ENCODE peak calls at places on chromosomes 4 and X, in nine cellular contexts. One of them, this sample, is unnamed.
A peak's percentile ranks its signal among the peaks of the same experiment; 100 is the strongest.

GRCh38 chr4:125254111-125254510 is 60.6 kb upstream of the FAT4 start:
- DNase-seq in non-pigmented ciliary epithelial cell: peak; percentile 55
- DNase-seq in anterior cingulate cortex: no peak
- DNase-seq in activated CD4-positive, CD25-positive, alpha-beta regulatory T cell treated with anti-CD3 and anti-CD28 coated beads, Interleukin-2, amount 50 U/mL, for 72 hours: no peak
- DNase-seq in adipocyte: peak; percentile 84
- DNase-seq in KG1: no peak
- DNase-seq in GM12864: no peak
- DNase-seq in CD8-positive, alpha-beta memory T cell: no peak
- DNase-seq in activated naive CD8-positive, alpha-beta T cell treated with anti-CD3 and anti-CD28 coated beads, Interleukin-2, amount 50 U/mL, for 24 hours: no peak
- DNase-seq in this sample: no peak

GRCh38 chr4:94758700-94759399 is 1.1 kb downstream of the BMPR1B start:
- DNase-seq in anterior cingulate cortex: no peak
- DNase-seq in KG1: no peak
- DNase-seq in non-pigmented ciliary epithelial cell: no peak
- DNase-seq in adipocyte: no peak
- DNase-seq in activated CD4-positive, CD25-positive, alpha-beta regulatory T cell treated with anti-CD3 and anti-CD28 coated beads, Interleukin-2, amount 50 U/mL, for 72 hours: no peak
- DNase-seq in activated naive CD8-positive, alpha-beta T cell treated with anti-CD3 and anti-CD28 coated beads, Interleukin-2, amount 50 U/mL, for 24 hours: no peak
- DNase-seq in GM12864: no peak
- DNase-seq in CD8-positive, alpha-beta memory T cell: no peak
- DNase-seq in this sample: no peak

GRCh38 chrX:38318196-38318595 is 9.1 kb downstream of the RPGR start:
- DNase-seq in activated CD4-positive, CD25-positive, alpha-beta regulatory T cell treated with anti-CD3 and anti-CD28 coated beads, Interleukin-2, amount 50 U/mL, for 72 hours: no peak
- DNase-seq in KG1: no peak
- DNase-seq in non-pigmented ciliary epithelial cell: no peak
- DNase-seq in activated naive CD8-positive, alpha-beta T cell treated with anti-CD3 and anti-CD28 coated beads, Interleukin-2, amount 50 U/mL, for 24 hours: no peak
- DNase-seq in CD8-positive, alpha-beta memory T cell: no peak
- DNase-seq in adipocyte: no peak
- DNase-seq in GM12864: no peak
- DNase-seq in anterior cingulate cortex: no peak
- DNase-seq in this sample: no peak

GRCh38 chr4:108037884-108038283 is 48.2 kb downstream of the HADH start:
- DNase-seq in activated naive CD8-positive, alpha-beta T cell treated with anti-CD3 and anti-CD28 coated beads, Interleukin-2, amount 50 U/mL, for 24 hours: no peak
- DNase-seq in CD8-positive, alpha-beta memory T cell: no peak
- DNase-seq in anterior cingulate cortex: no peak
- DNase-seq in activated CD4-positive, CD25-positive, alpha-beta regulatory T cell treated with anti-CD3 and anti-CD28 coated beads, Interleukin-2, amount 50 U/mL, for 72 hours: no peak
- DNase-seq in GM12864: no peak
- DNase-seq in non-pigmented ciliary epithelial cell: no peak
- DNase-seq in KG1: no peak
- DNase-seq in adipocyte: no peak
- DNase-seq in this sample: no peak

GRCh38 chrX:2325076-2325784 is 175.5 kb downstream of the DHRSX start:
- DNase-seq in activated naive CD8-positive, alpha-beta T cell treated with anti-CD3 and anti-CD28 coated beads, Interleukin-2, amount 50 U/mL, for 24 hours: peak; percentile 7
- DNase-seq in GM12864: no peak
- DNase-seq in adipocyte: no peak
- DNase-seq in CD8-positive, alpha-beta memory T cell: peak; percentile 57
- DNase-seq in KG1: no peak
- DNase-seq in non-pigmented ciliary epithelial cell: peak; percentile 37
- DNase-seq in anterior cingulate cortex: no peak
- DNase-seq in activated CD4-positive, CD25-positive, alpha-beta regulatory T cell treated with anti-CD3 and anti-CD28 coated beads, Interleukin-2, amount 50 U/mL, for 72 hours: peak; percentile 45
- DNase-seq in this sample: peak; percentile 41

GRCh38 chr4:59455751-59456150 is 1744.4 kb upstream of the ADGRL3 start:
- DNase-seq in anterior cingulate cortex: no peak
- DNase-seq in adipocyte: peak; percentile 1
- DNase-seq in activated naive CD8-positive, alpha-beta T cell treated with anti-CD3 and anti-CD28 coated beads, Interleukin-2, amount 50 U/mL, for 24 hours: no peak
- DNase-seq in GM12864: no peak
- DNase-seq in CD8-positive, alpha-beta memory T cell: no peak
- DNase-seq in activated CD4-positive, CD25-positive, alpha-beta regulatory T cell treated with anti-CD3 and anti-CD28 coated beads, Interleukin-2, amount 50 U/mL, for 72 hours: no peak
- DNase-seq in KG1: no peak
- DNase-seq in non-pigmented ciliary epithelial cell: peak; percentile 3
- DNase-seq in this sample: no peak

GRCh38 chr4:147355849-147356248 is 125.0 kb upstream of the EDNRA start:
- DNase-seq in activated CD4-positive, CD25-positive, alpha-beta regulatory T cell treated with anti-CD3 and anti-CD28 coated beads, Interleukin-2, amount 50 U/mL, for 72 hours: no peak
- DNase-seq in GM12864: no peak
- DNase-seq in non-pigmented ciliary epithelial cell: peak; percentile 89
- DNase-seq in anterior cingulate cortex: no peak
- DNase-seq in CD8-positive, alpha-beta memory T cell: no peak
- DNase-seq in adipocyte: peak; percentile 72
- DNase-seq in activated naive CD8-positive, alpha-beta T cell treated with anti-CD3 and anti-CD28 coated beads, Interleukin-2, amount 50 U/mL, for 24 hours: no peak
- DNase-seq in KG1: no peak
- DNase-seq in this sample: peak; percentile 1

GRCh38 chr4:186823989-186824388 is 100.3 kb upstream of the FAT1 start:
- DNase-seq in activated CD4-positive, CD25-positive, alpha-beta regulatory T cell treated with anti-CD3 and anti-CD28 coated beads, Interleukin-2, amount 50 U/mL, for 72 hours: no peak
- DNase-seq in adipocyte: peak; percentile 57
- DNase-seq in activated naive CD8-positive, alpha-beta T cell treated with anti-CD3 and anti-CD28 coated beads, Interleukin-2, amount 50 U/mL, for 24 hours: no peak
- DNase-seq in KG1: no peak
- DNase-seq in CD8-positive, alpha-beta memory T cell: no peak
- DNase-seq in non-pigmented ciliary epithelial cell: no peak
- DNase-seq in GM12864: no peak
- DNase-seq in anterior cingulate cortex: no peak
- DNase-seq in this sample: no peak

GRCh38 chrX:40299028-40299479 is 201.3 kb upstream of the BCOR start:
- DNase-seq in KG1: no peak
- DNase-seq in non-pigmented ciliary epithelial cell: no peak
- DNase-seq in activated CD4-positive, CD25-positive, alpha-beta regulatory T cell treated with anti-CD3 and anti-CD28 coated beads, Interleukin-2, amount 50 U/mL, for 72 hours: no peak
- DNase-seq in activated naive CD8-positive, alpha-beta T cell treated with anti-CD3 and anti-CD28 coated beads, Interleukin-2, amount 50 U/mL, for 24 hours: no peak
- DNase-seq in anterior cingulate cortex: no peak
- DNase-seq in adipocyte: peak; percentile 11
- DNase-seq in GM12864: no peak
- DNase-seq in CD8-positive, alpha-beta memory T cell: no peak
- DNase-seq in this sample: peak; percentile 1

GRCh38 chr4:12911723-12912324 is 572.3 kb downstream of the RAB28 start:
- DNase-seq in adipocyte: no peak
- DNase-seq in activated CD4-positive, CD25-positive, alpha-beta regulatory T cell treated with anti-CD3 and anti-CD28 coated beads, Interleukin-2, amount 50 U/mL, for 72 hours: no peak
- DNase-seq in non-pigmented ciliary epithelial cell: no peak
- DNase-seq in anterior cingulate cortex: no peak
- DNase-seq in activated naive CD8-positive, alpha-beta T cell treated with anti-CD3 and anti-CD28 coated beads, Interleukin-2, amount 50 U/mL, for 24 hours: no peak
- DNase-seq in KG1: no peak
- DNase-seq in CD8-positive, alpha-beta memory T cell: no peak
- DNase-seq in GM12864: no peak
- DNase-seq in this sample: no peak

GRCh38 chr4:4327652-4328121 is 37.6 kb downstream of the ZBTB49 start:
- DNase-seq in adipocyte: peak; percentile 6
- DNase-seq in activated CD4-positive, CD25-positive, alpha-beta regulatory T cell treated with anti-CD3 and anti-CD28 coated beads, Interleukin-2, amount 50 U/mL, for 72 hours: no peak
- DNase-seq in activated naive CD8-positive, alpha-beta T cell treated with anti-CD3 and anti-CD28 coated beads, Interleukin-2, amount 50 U/mL, for 24 hours: no peak
- DNase-seq in non-pigmented ciliary epithelial cell: no peak
- DNase-seq in CD8-positive, alpha-beta memory T cell: no peak
- DNase-seq in GM12864: no peak
- DNase-seq in anterior cingulate cortex: no peak
- DNase-seq in KG1: no peak
- DNase-seq in this sample: no peak

GRCh38 chr4:135411251-135411650 is 1209.7 kb upstream of the PABPC4L start:
- DNase-seq in non-pigmented ciliary epithelial cell: no peak
- DNase-seq in activated naive CD8-positive, alpha-beta T cell treated with anti-CD3 and anti-CD28 coated beads, Interleukin-2, amount 50 U/mL, for 24 hours: no peak
- DNase-seq in KG1: no peak
- DNase-seq in CD8-positive, alpha-beta memory T cell: no peak
- DNase-seq in anterior cingulate cortex: no peak
- DNase-seq in adipocyte: no peak
- DNase-seq in GM12864: no peak
- DNase-seq in activated CD4-positive, CD25-positive, alpha-beta regulatory T cell treated with anti-CD3 and anti-CD28 coated beads, Interleukin-2, amount 50 U/mL, for 72 hours: no peak
- DNase-seq in this sample: no peak

GRCh38 chr4:121462660-121463261 is 81.9 kb upstream of the QRFPR start:
- DNase-seq in adipocyte: peak; percentile 90
- DNase-seq in KG1: peak; percentile 9
- DNase-seq in CD8-positive, alpha-beta memory T cell: peak; percentile 17
- DNase-seq in activated naive CD8-positive, alpha-beta T cell treated with anti-CD3 and anti-CD28 coated beads, Interleukin-2, amount 50 U/mL, for 24 hours: peak; percentile 30
- DNase-seq in anterior cingulate cortex: no peak
- DNase-seq in non-pigmented ciliary epithelial cell: no peak
- DNase-seq in activated CD4-positive, CD25-positive, alpha-beta regulatory T cell treated with anti-CD3 and anti-CD28 coated beads, Interleukin-2, amount 50 U/mL, for 72 hours: no peak
- DNase-seq in GM12864: peak; percentile 30
- DNase-seq in this sample: peak; percentile 45

GRCh38 chr4:54277691-54278090 is 48.6 kb downstream of the PDGFRA start:
- DNase-seq in adipocyte: peak; percentile 49
- DNase-seq in non-pigmented ciliary epithelial cell: peak; percentile 45
- DNase-seq in activated naive CD8-positive, alpha-beta T cell treated with anti-CD3 and anti-CD28 coated beads, Interleukin-2, amount 50 U/mL, for 24 hours: no peak
- DNase-seq in activated CD4-positive, CD25-positive, alpha-beta regulatory T cell treated with anti-CD3 and anti-CD28 coated beads, Interleukin-2, amount 50 U/mL, for 72 hours: no peak
- DNase-seq in GM12864: no peak
- DNase-seq in CD8-positive, alpha-beta memory T cell: no peak
- DNase-seq in KG1: no peak
- DNase-seq in anterior cingulate cortex: no peak
- DNase-seq in this sample: no peak

GRCh38 chr4:121439669-121440068 is 58.9 kb upstream of the QRFPR start:
- DNase-seq in GM12864: no peak
- DNase-seq in activated CD4-positive, CD25-positive, alpha-beta regulatory T cell treated with anti-CD3 and anti-CD28 coated beads, Interleukin-2, amount 50 U/mL, for 72 hours: no peak
- DNase-seq in activated naive CD8-positive, alpha-beta T cell treated with anti-CD3 and anti-CD28 coated beads, Interleukin-2, amount 50 U/mL, for 24 hours: no peak
- DNase-seq in CD8-positive, alpha-beta memory T cell: no peak
- DNase-seq in anterior cingulate cortex: no peak
- DNase-seq in adipocyte: no peak
- DNase-seq in KG1: no peak
- DNase-seq in non-pigmented ciliary epithelial cell: no peak
- DNase-seq in this sample: no peak

GRCh38 chr4:184934184-184934583 is 84.1 kb upstream of the HELT start:
- DNase-seq in anterior cingulate cortex: no peak
- DNase-seq in non-pigmented ciliary epithelial cell: no peak
- DNase-seq in CD8-positive, alpha-beta memory T cell: no peak
- DNase-seq in GM12864: no peak
- DNase-seq in activated naive CD8-positive, alpha-beta T cell treated with anti-CD3 and anti-CD28 coated beads, Interleukin-2, amount 50 U/mL, for 24 hours: no peak
- DNase-seq in adipocyte: no peak
- DNase-seq in activated CD4-positive, CD25-positive, alpha-beta regulatory T cell treated with anti-CD3 and anti-CD28 coated beads, Interleukin-2, amount 50 U/mL, for 72 hours: no peak
- DNase-seq in KG1: no peak
- DNase-seq in this sample: no peak

GRCh38 chrX:27915617-27916016 is 65.6 kb downstream of the DCAF8L1 start:
- DNase-seq in non-pigmented ciliary epithelial cell: no peak
- DNase-seq in CD8-positive, alpha-beta memory T cell: no peak
- DNase-seq in activated CD4-positive, CD25-positive, alpha-beta regulatory T cell treated with anti-CD3 and anti-CD28 coated beads, Interleukin-2, amount 50 U/mL, for 72 hours: no peak
- DNase-seq in anterior cingulate cortex: no peak
- DNase-seq in activated naive CD8-positive, alpha-beta T cell treated with anti-CD3 and anti-CD28 coated beads, Interleukin-2, amount 50 U/mL, for 24 hours: no peak
- DNase-seq in adipocyte: no peak
- DNase-seq in GM12864: no peak
- DNase-seq in KG1: no peak
- DNase-seq in this sample: no peak

GRCh38 chrX:71198066-71198465 is 25.0 kb upstream of the GJB1 start:
- DNase-seq in anterior cingulate cortex: no peak
- DNase-seq in activated naive CD8-positive, alpha-beta T cell treated with anti-CD3 and anti-CD28 coated beads, Interleukin-2, amount 50 U/mL, for 24 hours: no peak
- DNase-seq in adipocyte: no peak
- DNase-seq in CD8-positive, alpha-beta memory T cell: peak; percentile 32
- DNase-seq in non-pigmented ciliary epithelial cell: no peak
- DNase-seq in KG1: peak; percentile 53
- DNase-seq in GM12864: peak; percentile 51
- DNase-seq in activated CD4-positive, CD25-positive, alpha-beta regulatory T cell treated with anti-CD3 and anti-CD28 coated beads, Interleukin-2, amount 50 U/mL, for 72 hours: no peak
- DNase-seq in this sample: no peak

GRCh38 chr4:105887508-105887907 is 7.8 kb upstream of the NPNT start:
- DNase-seq in activated naive CD8-positive, alpha-beta T cell treated with anti-CD3 and anti-CD28 coated beads, Interleukin-2, amount 50 U/mL, for 24 hours: no peak
- DNase-seq in non-pigmented ciliary epithelial cell: no peak
- DNase-seq in CD8-positive, alpha-beta memory T cell: no peak
- DNase-seq in adipocyte: no peak
- DNase-seq in activated CD4-positive, CD25-positive, alpha-beta regulatory T cell treated with anti-CD3 and anti-CD28 coated beads, Interleukin-2, amount 50 U/mL, for 72 hours: no peak
- DNase-seq in anterior cingulate cortex: no peak
- DNase-seq in GM12864: no peak
- DNase-seq in KG1: no peak
- DNase-seq in this sample: no peak

GRCh38 chr4:147182041-147182440 is 236.4 kb upstream of the TTC29 start:
- DNase-seq in anterior cingulate cortex: no peak
- DNase-seq in activated CD4-positive, CD25-positive, alpha-beta regulatory T cell treated with anti-CD3 and anti-CD28 coated beads, Interleukin-2, amount 50 U/mL, for 72 hours: no peak
- DNase-seq in adipocyte: no peak
- DNase-seq in KG1: no peak
- DNase-seq in GM12864: no peak
- DNase-seq in CD8-positive, alpha-beta memory T cell: no peak
- DNase-seq in activated naive CD8-positive, alpha-beta T cell treated with anti-CD3 and anti-CD28 coated beads, Interleukin-2, amount 50 U/mL, for 24 hours: no peak
- DNase-seq in non-pigmented ciliary epithelial cell: no peak
- DNase-seq in this sample: no peak

GRCh38 chr4:1799364-1799996 is 6.4 kb downstream of the FGFR3 start:
- DNase-seq in adipocyte: no peak
- DNase-seq in anterior cingulate cortex: no peak
- DNase-seq in non-pigmented ciliary epithelial cell: no peak
- DNase-seq in KG1: no peak
- DNase-seq in CD8-positive, alpha-beta memory T cell: no peak
- DNase-seq in activated naive CD8-positive, alpha-beta T cell treated with anti-CD3 and anti-CD28 coated beads, Interleukin-2, amount 50 U/mL, for 24 hours: no peak
- DNase-seq in GM12864: no peak
- DNase-seq in activated CD4-positive, CD25-positive, alpha-beta regulatory T cell treated with anti-CD3 and anti-CD28 coated beads, Interleukin-2, amount 50 U/mL, for 72 hours: no peak
- DNase-seq in this sample: no peak

GRCh38 chr4:5036239-5036638 is 15.0 kb upstream of the STK32B start:
- DNase-seq in adipocyte: peak; percentile 72
- DNase-seq in CD8-positive, alpha-beta memory T cell: no peak
- DNase-seq in activated naive CD8-positive, alpha-beta T cell treated with anti-CD3 and anti-CD28 coated beads, Interleukin-2, amount 50 U/mL, for 24 hours: no peak
- DNase-seq in GM12864: peak; percentile 24
- DNase-seq in activated CD4-positive, CD25-positive, alpha-beta regulatory T cell treated with anti-CD3 and anti-CD28 coated beads, Interleukin-2, amount 50 U/mL, for 72 hours: no peak
- DNase-seq in anterior cingulate cortex: no peak
- DNase-seq in non-pigmented ciliary epithelial cell: peak; percentile 28
- DNase-seq in KG1: peak; percentile 30
- DNase-seq in this sample: no peak

GRCh38 chr4:90211174-90211573 is 84.0 kb downstream of the CCSER1 start:
- DNase-seq in anterior cingulate cortex: no peak
- DNase-seq in KG1: no peak
- DNase-seq in activated CD4-positive, CD25-positive, alpha-beta regulatory T cell treated with anti-CD3 and anti-CD28 coated beads, Interleukin-2, amount 50 U/mL, for 72 hours: no peak
- DNase-seq in non-pigmented ciliary epithelial cell: no peak
- DNase-seq in activated naive CD8-positive, alpha-beta T cell treated with anti-CD3 and anti-CD28 coated beads, Interleukin-2, amount 50 U/mL, for 24 hours: no peak
- DNase-seq in GM12864: no peak
- DNase-seq in CD8-positive, alpha-beta memory T cell: no peak
- DNase-seq in adipocyte: no peak
- DNase-seq in this sample: no peak